ENCODE peak calls at places on chromosomes 6 and 20, in nine cellular contexts. B is mammary epithelial cell, Z is pancreas, Q is progenitor cell of endocrine pancreas, R is upper lobe of right lung, A is BJ, O is mesothelial cell of epicardium, I is A549, P is AG09309. U is an unnamed sample.

GRCh38 chr6:146582857-146583256 is 15.9 kb upstream of the ADGB start:
- DNase-seq in B (no peak), Z (no peak), Q (no peak), R (no peak), A (no peak), O (no peak), I (no peak), P (no peak), U (peak)

GRCh38 chr6:5497896-5498578 is 236.7 kb downstream of the FARS2 start:
- DNase-seq in B (no peak), Z (no peak), Q (no peak), R (no peak), A (peak), O (no peak), I (no peak), P (peak), U (no peak)

GRCh38 chr6:30127238-30128093 is 8.5 kb upstream of the TRIM40 start:
- DNase-seq in B (no peak), Z (peak), Q (no peak), R (no peak), A (no peak), O (no peak), I (no peak), P (no peak), U (no peak)

GRCh38 chr6:163284151-163284550 is 130.4 kb upstream of the QKI start:
- DNase-seq in B (no peak), Z (no peak), Q (no peak), R (no peak), A (no peak), O (no peak), I (no peak), P (no peak), U (no peak)

GRCh38 chr6:43172127-43173007 is 1.3 kb downstream of the SRF start:
- DNase-seq in B (peak), Z (peak), Q (peak), R (peak), A (no peak), O (peak), I (no peak), P (no peak), U (no peak)

GRCh38 chr6:67433124-67433523 is 1202.0 kb upstream of the ADGRB3 start:
- DNase-seq in B (no peak), Z (no peak), Q (no peak), R (no peak), A (no peak), O (no peak), I (no peak), P (no peak), U (no peak)

GRCh38 chr20:3808141-3808479 is 12.0 kb downstream of the CDC25B start:
- DNase-seq in B (peak), Z (no peak), Q (no peak), R (peak), A (peak), O (no peak), I (peak), P (peak), U (peak)

GRCh38 chr6:165599596-165600487 is 63.2 kb downstream of the PDE10A start:
- DNase-seq in B (no peak), Z (no peak), Q (no peak), R (no peak), A (no peak), O (no peak), I (no peak), P (no peak), U (no peak)

GRCh38 chr20:1185781-1186334 is 1.1 kb upstream of the TMEM74B start:
- DNase-seq in B (peak), Z (no peak), Q (peak), R (peak), A (no peak), O (peak), I (peak), P (no peak), U (no peak)

GRCh38 chr20:35004749-35005462 is 49.2 kb downstream of the MYH7B start:
- DNase-seq in B (no peak), Z (no peak), Q (no peak), R (no peak), A (no peak), O (no peak), I (no peak), P (no peak), U (no peak)

GRCh38 chr6:47512872-47513271 is 35.3 kb downstream of the CD2AP start:
- DNase-seq in B (no peak), Z (no peak), Q (no peak), R (no peak), A (no peak), O (no peak), I (no peak), P (no peak), U (no peak)

GRCh38 chr20:49983848-49984408 is 1.1 kb downstream of the SNAI1 start:
- DNase-seq in B (no peak), Z (no peak), Q (no peak), R (no peak), A (no peak), O (no peak), I (no peak), P (no peak), U (no peak)

GRCh38 chr20:47304287-47304686 is 52.2 kb downstream of the ZMYND8 start:
- DNase-seq in B (no peak), Z (no peak), Q (no peak), R (peak), A (peak), O (no peak), I (no peak), P (no peak), U (no peak)
- TF ChIP-seq CTCF in B (no peak), Z (no peak), Q (no peak), R (peak), A (peak), O (no peak), I (no peak), P (no peak), U (peak)

GRCh38 chr6:79233611-79234149 is 802 bp downstream of the HMGN3 start:
- DNase-seq in B (peak), Z (peak), Q (peak), R (peak), A (peak), O (peak), I (peak), P (peak), U (peak)
- TF ChIP-seq CTCF in B (peak), Z (no peak), Q (peak), R (peak), A (peak), O (no peak), I (no peak), P (peak), U (peak)

GRCh38 chr6:113876654-113877053 is 19.5 kb downstream of the MARCKS start:
- DNase-seq in B (no peak), Z (no peak), Q (no peak), R (no peak), A (no peak), O (no peak), I (no peak), P (no peak), U (no peak)
- TF ChIP-seq CTCF in B (peak), Z (no peak), Q (no peak), R (no peak), A (no peak), O (no peak), I (no peak), P (no peak), U (no peak)

GRCh38 chr6:24274441-24275083 is 83.3 kb downstream of the DCDC2 start:
- DNase-seq in B (peak), Z (no peak), Q (no peak), R (no peak), A (no peak), O (no peak), I (no peak), P (no peak), U (no peak)
- TF ChIP-seq CTCF in B (peak), Z (no peak), Q (peak), R (peak), A (peak), O (peak), I (peak), P (peak), U (peak)

GRCh38 chr6:50610562-50610961 is 102.8 kb upstream of the TFAP2D start:
- DNase-seq in B (no peak), Z (no peak), Q (no peak), R (no peak), A (no peak), O (no peak), I (no peak), P (no peak), U (no peak)
- TF ChIP-seq CTCF in B (peak), Z (no peak), Q (peak), R (no peak), A (no peak), O (peak), I (no peak), P (no peak), U (no peak)

GRCh38 chr6:160992323-160993314 is 1.1 kb downstream of the MAP3K4 start:
- DNase-seq in B (peak), Z (no peak), Q (no peak), R (no peak), A (no peak), O (no peak), I (peak), P (no peak), U (no peak)
- TF ChIP-seq CTCF in B (peak), Z (no peak), Q (peak), R (peak), A (peak), O (no peak), I (peak), P (peak), U (peak)

DNA sequence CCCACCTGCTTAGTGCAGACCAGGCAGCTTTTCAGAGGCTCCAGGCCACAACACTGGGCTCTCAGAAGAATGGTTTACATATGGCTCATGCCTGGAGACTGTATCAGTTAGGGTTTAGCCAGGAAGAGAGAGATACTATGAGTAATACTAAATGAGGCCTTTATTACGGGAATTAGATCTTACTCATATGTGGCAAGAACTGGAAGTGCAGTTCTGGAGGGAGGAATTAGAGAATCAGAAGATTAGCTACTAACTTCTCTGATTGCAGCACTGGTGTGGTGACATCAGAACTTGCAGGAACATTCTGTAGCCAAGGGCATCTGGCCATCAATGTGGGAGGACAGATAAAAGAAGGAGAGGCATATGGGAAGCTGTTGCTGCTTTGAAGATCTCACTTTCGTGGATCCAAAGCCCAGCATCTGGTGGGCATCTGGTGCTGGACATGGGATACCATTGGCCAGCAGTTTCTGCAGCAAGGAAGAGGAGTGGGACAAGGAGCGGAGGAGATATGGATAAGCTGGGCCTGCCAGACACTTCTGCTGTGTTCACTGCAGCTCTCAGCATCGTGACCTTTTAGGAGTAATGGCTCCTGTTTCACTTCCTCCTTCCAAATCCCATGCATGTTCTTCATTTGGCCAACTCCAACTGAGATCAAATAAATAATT is 248.5 kb downstream of the BTBD3 start:
- DNase-seq in B (peak), Z (no peak), Q (no peak), R (no peak), A (peak), O (no peak), I (no peak), P (peak), U (peak)
- TF ChIP-seq CTCF in B (peak), Z (no peak), Q (no peak), R (no peak), A (no peak), O (no peak), I (no peak), P (no peak), U (no peak)

GRCh38 chr6:1422290-1422689 is 32.9 kb downstream of the FOXF2 start:
- DNase-seq in B (no peak), Z (no peak), Q (no peak), R (no peak), A (no peak), O (peak), I (no peak), P (no peak), U (no peak)

GRCh38 chr6:1423578-1423977 is 34.2 kb downstream of the FOXF2 start:
- DNase-seq in B (no peak), Z (no peak), Q (no peak), R (no peak), A (no peak), O (peak), I (no peak), P (no peak), U (peak)

GRCh38 chr6:1426416-1426815 is 37.0 kb downstream of the FOXF2 start:
- DNase-seq in B (no peak), Z (no peak), Q (no peak), R (no peak), A (no peak), O (peak), I (no peak), P (no peak), U (no peak)

GRCh38 chr6:1420382-1420781 is 31.0 kb downstream of the FOXF2 start:
- DNase-seq in B (no peak), Z (no peak), Q (no peak), R (no peak), A (no peak), O (no peak), I (no peak), P (no peak), U (no peak)

DNA sequence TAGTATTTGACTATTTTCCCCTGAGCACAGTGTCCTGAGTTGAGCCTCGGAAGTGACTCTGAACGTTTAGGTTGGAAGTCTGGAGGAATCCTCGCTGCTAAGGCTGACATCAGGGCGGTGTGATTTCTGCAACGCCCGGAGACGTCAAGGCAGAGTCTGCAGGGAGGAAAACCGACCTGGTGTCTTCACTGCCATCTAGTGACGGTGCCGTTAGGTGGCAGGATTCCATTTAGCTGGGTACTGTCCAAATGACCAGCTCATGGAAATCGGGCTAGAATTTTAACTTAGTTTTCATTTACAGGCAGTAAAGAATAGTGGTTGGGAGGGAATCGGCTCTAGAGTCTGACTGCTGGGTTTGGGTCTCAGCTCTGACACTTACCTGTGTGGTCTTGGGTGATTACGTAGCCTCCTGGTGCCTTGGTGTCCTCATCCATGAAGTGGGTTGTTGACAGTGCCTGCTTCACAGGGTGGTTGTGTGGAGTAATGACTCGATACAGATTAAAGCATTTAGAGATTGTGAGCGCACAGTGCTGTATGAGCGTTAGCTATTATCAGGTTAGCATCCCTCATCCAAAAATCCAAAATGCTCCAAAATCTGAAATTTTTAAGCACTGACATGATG is 35.0 kb downstream of the FOXF2 start:
- DNase-seq in B (peak), Z (no peak), Q (no peak), R (no peak), A (no peak), O (peak), I (peak), P (no peak), U (peak)
- TF ChIP-seq CTCF in B (peak), Z (peak), Q (peak), R (peak), A (peak), O (no peak), I (peak), P (peak), U (peak)

U was measured in AG09319.